ENCODE peak calls at places on chromosome 10, in five cellular contexts. B, X, I, O and D are unnamed samples.

GRCh38 chr10:94361161-94361794 is 1.5 kb downstream of the NOC3L start:
- DNase-seq in I (no peak), X (no peak), B (no peak), O (peak), D (peak)

GRCh38 chr10:10605551-10606081 is 412.1 kb upstream of the CELF2 start:
- DNase-seq in B (no peak), X (no peak), I (no peak), O (peak), D (no peak)

GRCh38 chr10:4607681-4608080 is 218.3 kb upstream of the AKR1E2 start:
- DNase-seq in I (no peak), O (no peak), B (no peak), X (no peak), D (no peak)

GRCh38 chr10:128036011-128036615 is 90.1 kb downstream of the MKI67 start:
- DNase-seq in O (no peak), X (no peak), I (no peak), B (no peak), D (no peak)

GRCh38 chr10:76317078-76317477 is 885.7 kb downstream of the LRMDA start:
- DNase-seq in X (no peak), I (no peak), B (no peak), O (no peak), D (no peak)

GRCh38 chr10:70672165-70672992 is at the start of gene ADAMTS14:
- DNase-seq in I (no peak), B (no peak), O (peak), X (peak), D (no peak)

GRCh38 chr10:116744849-116745248 is 2.5 kb upstream of the HSPA12A start:
- DNase-seq in I (no peak), B (no peak), X (no peak), O (no peak), D (no peak)

GRCh38 chr10:73060738-73061635 is 35.7 kb downstream of the P4HA1 start:
- DNase-seq in O (peak), X (no peak), I (no peak), B (no peak), D (no peak)

GRCh38 chr10:98610301-98610700 is 163.6 kb upstream of the HPS1 start:
- DNase-seq in I (no peak), X (no peak), O (no peak), B (no peak), D (no peak)

GRCh38 chr10:79403441-79404230 is 41.8 kb downstream of the ZCCHC24 start:
- DNase-seq in I (no peak), B (no peak), X (no peak), O (no peak), D (no peak)

GRCh38 chr10:25059990-25060389 is 43.6 kb downstream of the THNSL1 start:
- DNase-seq in O (peak), I (no peak), B (no peak), X (no peak), D (no peak)

GRCh38 chr10:107034023-107034422 is 130.5 kb downstream of the SORCS1 start:
- DNase-seq in X (no peak), B (no peak), I (no peak), O (no peak), D (no peak)

GRCh38 chr10:58963723-58964124 is 212.7 kb upstream of the PHYHIPL start:
- DNase-seq in O (no peak), X (no peak), I (no peak), B (no peak), D (no peak)

GRCh38 chr10:32400961-32401360 is 45.0 kb upstream of the CCDC7 start:
- DNase-seq in O (no peak), B (no peak), X (no peak), I (no peak), D (no peak)

GRCh38 chr10:58666024-58666423 is 153.4 kb downstream of the BICC1 start:
- DNase-seq in O (peak), B (no peak), I (no peak), X (no peak), D (no peak)